ENCODE peak calls at places on chromosomes 3 and 15, in eight cellular contexts. C is stomach; V is effector memory CD4-positive, alpha-beta T cell; R is H9; W is NT2/D1; L is naive thymus-derived CD4-positive, alpha-beta T cell; E is left lung; O is right lobe of liver. U is an unnamed sample.

GRCh38 chr15:52663895-52664294 is 15.3 kb downstream of the ATOSA start:
- DNase-seq in V (no peak), R (no peak), L (no peak), E (no peak), O (no peak), W (no peak), C (no peak), U (no peak)

GRCh38 chr15:98649996-98650870 is 1.9 kb downstream of the IGF1R start:
- DNase-seq in O (peak; percentile 40), W (no peak), L (peak; percentile 66), V (no peak), R (no peak), C (peak; percentile 55), E (peak; percentile 53), U (peak; percentile 14)

GRCh38 chr3:146142757-146143156 is 18.2 kb downstream of the PLOD2 start:
- DNase-seq in C (no peak), W (no peak), O (no peak), R (no peak), E (no peak), L (no peak), V (no peak), U (no peak)

GRCh38 chr3:188220988-188221818 is 67.2 kb downstream of the LPP start:
- DNase-seq in C (no peak), V (no peak), R (no peak), O (no peak), W (no peak), E (no peak), L (no peak), U (no peak)

GRCh38 chr3:186053954-186054353 is 54.9 kb downstream of the ETV5 start:
- DNase-seq in C (no peak), R (no peak), O (no peak), V (no peak), W (no peak), L (no peak), E (no peak), U (no peak)

GRCh38 chr3:42267878-42268277 is 1.9 kb upstream of the CCK start:
- DNase-seq in R (no peak), V (no peak), L (no peak), W (no peak), E (no peak), C (no peak), O (no peak), U (no peak)

GRCh38 chr3:192128922-192129321 is 598.4 kb downstream of the FGF12 start:
- DNase-seq in W (no peak), L (no peak), V (no peak), O (no peak), E (no peak), C (no peak), R (no peak), U (no peak)

GRCh38 chr15:30042556-30042955 is 40.2 kb upstream of the GOLGA8J start:
- DNase-seq in V (no peak), O (no peak), E (no peak), R (no peak), W (no peak), L (no peak), C (no peak), U (no peak)

GRCh38 chr15:77066961-77067690 is 3.8 kb downstream of the TSPAN3 start:
- DNase-seq in W (no peak), C (no peak), E (no peak), R (no peak), V (no peak), L (no peak), O (no peak), U (no peak)

GRCh38 chr3:55888282-55888855 is 401.3 kb upstream of the WNT5A start:
- DNase-seq in R (no peak), V (no peak), E (no peak), W (peak; percentile 9), O (no peak), L (no peak), C (no peak), U (no peak)

GRCh38 chr3:166660962-166661361 is 719.1 kb downstream of the ZBBX start:
- DNase-seq in E (no peak), R (no peak), L (no peak), V (no peak), O (no peak), C (no peak), W (no peak), U (no peak)

GRCh38 chr3:48418140-48418539 is 11.7 kb downstream of the PLXNB1 start:
- DNase-seq in E (no peak), C (no peak), R (no peak), W (no peak), L (no peak), O (no peak), V (no peak), U (no peak)

DNA sequence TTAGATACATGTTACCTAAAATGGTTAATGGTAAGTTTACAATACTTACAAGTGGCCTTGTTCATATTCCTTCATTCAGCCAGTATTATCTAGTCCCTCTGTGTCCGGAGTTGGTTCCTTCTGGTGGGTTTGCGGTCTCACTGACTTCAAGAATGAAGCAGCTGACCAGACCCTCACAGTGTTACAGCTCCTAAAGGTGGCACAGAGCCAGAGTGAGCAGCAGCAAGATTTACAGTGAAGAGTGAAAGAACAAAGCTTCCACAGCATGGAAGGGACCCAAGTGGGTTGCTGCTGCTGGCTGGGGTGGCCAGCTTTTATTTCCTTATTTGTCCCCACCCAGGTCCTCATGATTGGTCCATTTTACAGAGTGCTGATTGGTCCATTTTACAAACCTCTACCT is 916.8 kb downstream of the MCTP2 start:
- DNase-seq in L (no peak), E (no peak), C (no peak), O (no peak), W (no peak), V (no peak), R (no peak), U (no peak)
- H3K9me3 ChIP-seq in L (no peaks in the 10 kb centered on the region), E (no peaks in the 10 kb centered on the region), C (no peaks in the 10 kb centered on the region), O (no peaks in the 10 kb centered on the region), W (no peaks in the 10 kb centered on the region), V (no peaks in the 10 kb centered on the region), R (no peaks in the 10 kb centered on the region), U (no peaks in the 10 kb centered on the region)

GRCh38 chr3:27718459-27718858 is 3.7 kb downstream of the EOMES start:
- DNase-seq in L (no peak), C (no peak), V (no peak), W (no peak), O (no peak), R (no peak), E (no peak), U (no peak)

GRCh38 chr3:27715454-27715806 is 6.7 kb downstream of the EOMES start:
- DNase-seq in R (peak; percentile 52), L (no peak), E (no peak), V (no peak), O (no peak), C (no peak), W (no peak), U (no peak)

GRCh38 chr3:27716309-27716708 is 5.8 kb downstream of the EOMES start:
- DNase-seq in R (no peak), E (no peak), V (no peak), W (no peak), L (no peak), C (no peak), O (no peak), U (no peak)

GRCh38 chr3:27715863-27716262 is 6.3 kb downstream of the EOMES start:
- DNase-seq in L (no peak), O (no peak), E (no peak), V (no peak), W (no peak), C (no peak), R (no peak), U (no peak)

DNA sequence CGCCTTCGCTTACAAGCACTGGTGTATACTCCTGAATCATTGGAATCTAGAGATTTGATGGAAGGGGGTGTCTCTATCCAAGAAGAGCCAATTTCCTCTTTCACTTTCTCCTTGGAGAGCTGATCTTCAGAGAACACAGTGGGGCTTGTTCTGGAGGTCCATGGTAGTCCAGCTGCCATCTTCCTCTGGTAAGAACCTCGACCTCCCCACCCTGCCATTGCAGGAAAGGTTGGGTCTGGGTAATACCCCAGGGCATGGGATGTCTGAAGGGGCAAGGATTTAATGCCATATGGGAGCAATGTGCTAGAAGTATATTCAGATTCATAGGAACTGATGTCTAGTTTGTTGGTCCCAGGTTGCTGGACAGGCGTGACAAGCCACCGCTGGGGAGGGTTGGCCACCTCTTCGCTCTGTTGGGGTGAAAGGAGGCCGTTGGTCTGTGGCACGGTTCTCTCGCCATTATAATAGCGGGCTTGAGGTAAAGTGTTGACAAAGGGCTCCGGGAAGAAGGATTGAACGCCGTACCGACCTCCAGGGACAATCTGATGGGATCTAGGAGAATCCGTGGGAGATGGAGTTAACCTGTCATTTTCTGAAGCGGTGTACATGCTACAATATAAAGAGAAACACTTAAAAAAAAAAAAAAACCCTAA is 4.8 kb downstream of the EOMES start:
- DNase-seq in W (no peak), O (no peak), R (no peak), C (no peak), E (no peak), V (no peak), L (no peak), U (no peak)
- H3K9me3 ChIP-seq in W (no peaks in the 10 kb centered on the region), O (no peaks in the 10 kb centered on the region), R (no peaks in the 10 kb centered on the region), C (no peaks in the 10 kb centered on the region), E (no peaks in the 10 kb centered on the region), V (no peaks in the 10 kb centered on the region), L (no peaks in the 10 kb centered on the region), U (no peaks in the 10 kb centered on the region)

GRCh38 chr3:35088943-35089342 is 550.4 kb upstream of the ARPP21 start:
- DNase-seq in W (no peak), V (no peak), O (no peak), R (no peak), C (no peak), L (no peak), E (no peak), U (no peak)
- H3K9me3 ChIP-seq in W (peaks cover 12% of the 10 kb centered on the region), V (no peaks in the 10 kb centered on the region), O (no peaks in the 10 kb centered on the region), R (no peaks in the 10 kb centered on the region), C (peaks cover 20% of the 10 kb centered on the region), L (no peaks in the 10 kb centered on the region), E (no peaks in the 10 kb centered on the region), U (no peaks in the 10 kb centered on the region)

GRCh38 chr15:25171111-25171811 is 216.5 kb downstream of the SNRPN start:
- DNase-seq in V (no peak), O (peak; percentile 11), E (no peak), C (no peak), R (peak; percentile 11), W (no peak), L (no peak), U (peak; percentile 6)

GRCh38 chr15:25170781-25171110 is 216.0 kb downstream of the SNRPN start:
- DNase-seq in W (no peak), V (no peak), L (no peak), E (peak; percentile 25), R (peak; percentile 6), O (peak; percentile 1), C (peak; percentile 15), U (no peak)

GRCh38 chr15:25173241-25174028 is 218.6 kb downstream of the SNRPN start:
- DNase-seq in E (no peak), C (peak; percentile 11), R (peak; percentile 7), V (no peak), O (peak; percentile 2), L (no peak), W (no peak), U (no peak)

GRCh38 chr15:25171856-25172687 is 217.3 kb downstream of the SNRPN start:
- DNase-seq in V (no peak), C (no peak), W (no peak), R (peak; percentile 14), E (peak; percentile 16), L (no peak), O (peak; percentile 4), U (no peak)

DNA sequence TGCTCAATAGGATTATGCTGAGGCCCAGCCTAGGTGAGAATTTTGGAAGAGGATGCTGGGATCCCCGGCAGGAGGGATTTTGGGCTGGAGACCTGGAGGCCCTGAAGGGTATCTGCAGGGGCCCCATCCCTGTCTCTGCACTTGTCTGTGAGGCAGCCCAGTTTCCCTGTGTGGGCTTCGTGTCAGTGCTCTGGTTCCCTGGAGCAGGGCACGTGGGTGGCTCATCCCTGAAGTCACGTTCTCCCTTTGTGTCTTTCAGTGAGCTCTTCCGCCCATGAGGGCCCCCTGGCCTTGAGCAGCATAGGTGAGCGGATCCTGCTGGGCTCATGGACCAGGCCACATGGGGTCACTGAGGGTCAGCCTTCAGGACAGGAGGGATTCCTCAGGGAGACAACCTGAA is 217.9 kb downstream of the SNRPN start:
- DNase-seq in W (no peak), V (no peak), L (no peak), E (no peak), C (peak; percentile 18), R (no peak), O (peak; percentile 3), U (no peak)
- H3K9me3 ChIP-seq in W (peaks cover 37% of the 10 kb centered on the region), V (peaks cover 26% of the 10 kb centered on the region), L (peaks cover 70% of the 10 kb centered on the region), E (no peaks in the 10 kb centered on the region), C (peaks cover 85% of the 10 kb centered on the region), R (peaks cover 58% of the 10 kb centered on the region), O (no peaks in the 10 kb centered on the region), U (no peaks in the 10 kb centered on the region)

U was measured in T-helper 17 cell.